ENCODE peak calls at places on chromosomes 7 and 10, in four cellular contexts. X is kidney, Z is K562, Y is WERI-Rb-1. P is an unnamed sample.

GRCh38 chr7:24834150-24834798 is 77.0 kb upstream of the GSDME start:
- DNase-seq in X (no peak), Y (no peak), Z (no peak), P (no peak)

GRCh38 chr10:102970497-102970896 is 52.4 kb downstream of the CNNM2 start:
- DNase-seq in Y (no peak), Z (no peak), X (no peak), P (no peak)

GRCh38 chr7:15504376-15504775 is 57.4 kb downstream of the AGMO start:
- DNase-seq in Z (no peak), Y (no peak), X (no peak), P (no peak)

GRCh38 chr7:101390901-101391301 is 28.2 kb downstream of the COL26A1 start:
- DNase-seq in Z (peak; percentile 14), Y (peak; percentile 56), X (peak; percentile 80), P (peak; percentile 57)

GRCh38 chr7:66522518-66522917 is 106.2 kb upstream of the KCTD7 start:
- DNase-seq in Y (no peak), Z (no peak), X (no peak), P (no peak)

GRCh38 chr7:96244244-96244991 is 77.5 kb downstream of the SLC25A13 start:
- DNase-seq in X (no peak), Z (no peak), Y (no peak), P (no peak)

GRCh38 chr7:52634996-52635395 is 400.4 kb upstream of the POM121L12 start:
- DNase-seq in Y (peak; percentile 30), Z (no peak), X (no peak), P (peak; percentile 78)

GRCh38 chr10:1133495-1134045 is 77.4 kb downstream of the WDR37 start:
- DNase-seq in X (no peak), Y (no peak), Z (no peak), P (no peak)

GRCh38 chr7:98240961-98241673 is 10.9 kb downstream of the TECPR1 start:
- DNase-seq in X (no peak), Z (peak; percentile 68), Y (peak; percentile 54), P (peak; percentile 49)

GRCh38 chr7:48481235-48481634 is 310.0 kb downstream of the ABCA13 start:
- DNase-seq in Y (no peak), Z (no peak), X (no peak), P (no peak)

GRCh38 chr10:15141136-15142067 is 27.1 kb downstream of the NMT2 start:
- DNase-seq in Y (no peak), X (no peak), Z (no peak), P (peak; percentile 39)